ENCODE peak calls at places on chromosomes 6 and 20, in nine cellular contexts. K, E, G, V, C, Q, O, T and X are unnamed samples.

GRCh38 chr6:85401186-85402062 is 48.5 kb upstream of the NT5E start:
- DNase-seq in K (no peak), E (no peak), G (no peak), V (no peak), C (no peak), Q (no peak), O (no peak), T (no peak), X (no peak)

GRCh38 chr20:37225146-37225545 is 36.5 kb downstream of the GHRH start:
- DNase-seq in K (no peak), E (no peak), G (peak; percentile 59), V (no peak), C (no peak), Q (no peak), O (no peak), T (no peak), X (peak; percentile 7)

GRCh38 chr6:109467696-109468095 is 12.1 kb upstream of the MICAL1 start:
- DNase-seq in K (no peak), E (no peak), G (no peak), V (no peak), C (no peak), Q (no peak), O (no peak), T (no peak), X (no peak)

GRCh38 chr6:107819217-107819616 is 4.9 kb downstream of the SCML4 start:
- DNase-seq in K (no peak), E (no peak), G (no peak), V (no peak), C (no peak), Q (no peak), O (no peak), T (no peak), X (no peak)

GRCh38 chr20:22341508-22341907 is 242.9 kb downstream of the FOXA2 start:
- DNase-seq in K (no peak), E (no peak), G (no peak), V (no peak), C (no peak), Q (peak; percentile 21), O (no peak), T (peak; percentile 8), X (no peak)

GRCh38 chr20:17650816-17651760 is 31.0 kb downstream of the RRBP1 start:
- DNase-seq in K (no peak), E (no peak), G (no peak), V (no peak), C (no peak), Q (no peak), O (no peak), T (no peak), X (no peak)

GRCh38 chr6:130696806-130697205 is 130.4 kb upstream of the SMLR1 start:
- DNase-seq in K (no peak), E (no peak), G (no peak), V (no peak), C (no peak), Q (no peak), O (no peak), T (no peak), X (no peak)

GRCh38 chr6:91462236-91462635 is 875.4 kb upstream of the MAP3K7 start:
- DNase-seq in K (no peak), E (no peak), G (no peak), V (no peak), C (no peak), Q (no peak), O (no peak), T (no peak), X (no peak)

GRCh38 chr6:109743739-109744138 is 52.6 kb downstream of the FIG4 start:
- DNase-seq in K (no peak), E (no peak), G (no peak), V (no peak), C (no peak), Q (no peak), O (no peak), T (no peak), X (no peak)

GRCh38 chr6:111210074-111210729 is 122.9 kb downstream of the SLC16A10 start:
- DNase-seq in K (no peak), E (no peak), G (no peak), V (peak; percentile 30), C (no peak), Q (peak; percentile 60), O (peak; percentile 54), T (peak; percentile 62), X (no peak)

GRCh38 chr6:46925563-46926253 is 4.0 kb upstream of the ADGRF5 start:
- DNase-seq in K (no peak), E (no peak), G (peak; percentile 77), V (no peak), C (no peak), Q (peak; percentile 13), O (peak; percentile 13), T (no peak), X (no peak)
- TF ChIP-seq EP300 in K (no peak), E (no peak), G (no peak), V (no peak), C (no peak), Q (no peak), O (peak; percentile 32), T (no peak), X (no peak)

GRCh38 chr20:56630086-56630493 is 984 bp downstream of the TFAP2C start:
- DNase-seq in K (no peak), E (peak; percentile 40), G (peak; percentile 43), V (no peak), C (peak; percentile 64), Q (no peak), O (peak; percentile 88), T (peak; percentile 7), X (peak; percentile 86)
- H3K27ac ChIP-seq in K (peak overlapping the region; percentile 69), E (no peak overlapping the region), G (no peak overlapping the region), V (no peak overlapping the region), C (peak overlapping the region; percentile 70), Q (no peak overlapping the region), O (peak overlapping the region; percentile 94), T (no peak overlapping the region), X (peak overlapping the region; percentile 95)

GRCh38 chr20:62042025-62042820 is 23.5 kb downstream of the TAF4 start:
- DNase-seq in K (no peak), E (peak; percentile 30), G (no peak), V (no peak), C (no peak), Q (no peak), O (no peak), T (no peak), X (no peak)
- H3K9me3 ChIP-seq in K (no peaks in the 10 kb centered on the region), E (no peaks in the 10 kb centered on the region), G (no peaks in the 10 kb centered on the region), V (no peaks in the 10 kb centered on the region), C (no peaks in the 10 kb centered on the region), Q (no peaks in the 10 kb centered on the region), O (peaks cover 4% of the 10 kb centered on the region), T (no peaks in the 10 kb centered on the region), X (no peaks in the 10 kb centered on the region)

DNA sequence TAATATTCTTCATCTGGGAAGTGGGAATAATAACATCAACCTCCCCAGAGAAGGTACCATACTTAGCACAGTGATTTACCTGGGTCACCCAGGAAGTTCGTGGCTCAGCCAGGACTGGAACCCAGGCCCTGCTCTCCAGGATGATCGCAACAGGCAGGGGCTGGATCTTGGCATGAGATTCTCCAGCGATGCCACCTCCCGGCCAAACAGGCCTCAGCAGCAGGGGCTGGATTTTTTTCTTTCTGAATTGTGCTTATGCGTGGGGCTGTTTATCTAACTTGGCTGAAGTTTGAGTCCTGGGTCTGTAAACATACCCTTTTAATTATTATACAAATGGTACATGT is 129.5 kb upstream of the PTPN1 start:
- DNase-seq in K (no peak), E (peak; percentile 76), G (peak; percentile 53), V (no peak), C (peak; percentile 59), Q (peak; percentile 54), O (peak; percentile 67), T (no peak), X (no peak)
- TF ChIP-seq EP300 in K (no peak), E (no peak), G (no peak), V (no peak), C (no peak), Q (no peak), O (no peak), T (no peak), X (no peak)

GRCh38 chr20:63447345-63447744 is 25.1 kb downstream of the KCNQ2 start:
- DNase-seq in K (no peak), E (no peak), G (no peak), V (no peak), C (no peak), Q (no peak), O (no peak), T (no peak), X (no peak)
- H3K27ac ChIP-seq in K (no peak overlapping the region), E (no peak overlapping the region), G (no peak overlapping the region), V (no peak overlapping the region), C (no peak overlapping the region), Q (no peak overlapping the region), O (no peak overlapping the region), T (no peak overlapping the region), X (no peak overlapping the region)

GRCh38 chr6:168226832-168227434 is 92.6 kb downstream of the DACT2 start:
- DNase-seq in K (no peak), E (no peak), G (no peak), V (no peak), C (no peak), Q (peak; percentile 41), O (no peak), T (no peak), X (no peak)
- H3K9me3 ChIP-seq in K (no peaks in the 10 kb centered on the region), E (no peaks in the 10 kb centered on the region), G (no peaks in the 10 kb centered on the region), V (no peaks in the 10 kb centered on the region), C (no peaks in the 10 kb centered on the region), Q (no peaks in the 10 kb centered on the region), O (no peaks in the 10 kb centered on the region), T (no peaks in the 10 kb centered on the region), X (no peaks in the 10 kb centered on the region)

GRCh38 chr6:25359191-25359861 is 80.2 kb downstream of the CARMIL1 start:
- DNase-seq in K (peak; percentile 74), E (no peak), G (no peak), V (no peak), C (no peak), Q (no peak), O (no peak), T (no peak), X (no peak)
- TF ChIP-seq EP300 in K (no peak), E (no peak), G (no peak), V (no peak), C (no peak), Q (no peak), O (no peak), T (no peak), X (no peak)